ENCODE peak calls at places on chromosomes 5 and 9, in ten cellular contexts. X is Right ventricle myocardium superior; Y is Ammon's horn; R is HCT116; W is HuH-7; J is ACHN; O is germinal center; H is H9; U is cardiac septum; C is stimulated activated naive CD8-positive, alpha-beta T cell treated with anti-CD3 and anti-CD28 coated beads, Interleukin-15, amount 100 ng/mL, for 72 hours. S is an unnamed sample.
A peak's percentile ranks its signal among the peaks of the same experiment; 100 is the strongest.

GRCh38 chr5:75049581-75050274 is 2.6 kb downstream of the GCNT4 start:
- DNase-seq in X (peak; percentile 42), Y (peak; percentile 53), R (peak; percentile 68), W (peak; percentile 58), J (peak; percentile 61), O (peak; percentile 46), H (peak; percentile 85), U (no peak), C (peak; percentile 58), S (peak; percentile 89)

GRCh38 chr9:137702615-137703379 is 84.0 kb downstream of the EHMT1 start:
- DNase-seq in X (no peak), Y (no peak), R (no peak), W (no peak), J (no peak), O (no peak), H (no peak), U (no peak), C (no peak), S (no peak)

GRCh38 chr9:121154782-121155181 is 46.9 kb downstream of the RAB14 start:
- DNase-seq in X (no peak), Y (no peak), R (peak; percentile 46), W (no peak), J (peak; percentile 8), O (no peak), H (no peak), U (no peak), C (no peak), S (peak; percentile 55)

GRCh38 chr9:20524776-20525175 is 97.5 kb downstream of the MLLT3 start:
- DNase-seq in X (no peak), Y (no peak), R (peak; percentile 12), W (peak; percentile 11), J (no peak), O (no peak), H (peak; percentile 68), U (no peak), C (no peak), S (no peak)

GRCh38 chr9:27865031-27865438 is 291.8 kb upstream of the C9orf72 start:
- DNase-seq in X (no peak), Y (no peak), R (no peak), W (no peak), J (peak; percentile 94), O (no peak), H (no peak), U (no peak), C (no peak), S (no peak)

GRCh38 chr9:95746408-95747165 is 128.9 kb upstream of the ERCC6L2 start:
- DNase-seq in X (no peak), Y (no peak), R (no peak), W (no peak), J (no peak), O (no peak), H (no peak), U (no peak), C (no peak), S (no peak)

GRCh38 chr5:87243161-87243877 is 24.4 kb upstream of the RASA1 start:
- DNase-seq in X (no peak), Y (peak; percentile 30), R (no peak), W (no peak), J (peak; percentile 42), O (no peak), H (no peak), U (no peak), C (no peak), S (no peak)

GRCh38 chr9:127278372-127278771 is 13.8 kb downstream of the GARNL3 start:
- DNase-seq in X (no peak), Y (no peak), R (no peak), W (no peak), J (no peak), O (no peak), H (no peak), U (no peak), C (no peak), S (no peak)

GRCh38 chr9:98075332-98075805 is 18.8 kb downstream of the NANS start:
- DNase-seq in X (no peak), Y (no peak), R (peak; percentile 40), W (no peak), J (peak; percentile 76), O (no peak), H (no peak), U (no peak), C (no peak), S (no peak)

GRCh38 chr9:17839744-17840143 is 260.9 kb downstream of the SH3GL2 start:
- DNase-seq in X (no peak), Y (no peak), R (no peak), W (no peak), J (no peak), O (no peak), H (no peak), U (no peak), C (no peak), S (no peak)

GRCh38 chr9:82987790-82988189 is 75.2 kb downstream of the RASEF start:
- DNase-seq in X (no peak), Y (no peak), R (no peak), W (no peak), J (no peak), O (no peak), H (no peak), U (no peak), C (no peak), S (no peak)

GRCh38 chr9:105242557-105242956 is 1.9 kb upstream of the SLC44A1 start:
- DNase-seq in X (no peak), Y (no peak), R (no peak), W (no peak), J (no peak), O (no peak), H (no peak), U (no peak), C (no peak), S (no peak)

GRCh38 chr9:109101810-109102209 is 17.9 kb downstream of the TMEM245 start:
- DNase-seq in X (no peak), Y (no peak), R (peak; percentile 27), W (no peak), J (no peak), O (no peak), H (no peak), U (no peak), C (peak; percentile 54), S (peak; percentile 59)

GRCh38 chr5:173304591-173304988 is 23.6 kb downstream of the STC2 start:
- DNase-seq in X (no peak), Y (no peak), R (no peak), W (peak; percentile 55), J (no peak), O (no peak), H (no peak), U (no peak), C (no peak), S (no peak)

GRCh38 chr5:153362026-153362425 is 128.4 kb upstream of the GRIA1 start:
- DNase-seq in X (no peak), Y (no peak), R (no peak), W (no peak), J (no peak), O (no peak), H (no peak), U (no peak), C (no peak), S (no peak)

S was measured in LoVo.